ENCODE peak calls at places on chromosomes 12 and 14, in five cellular contexts. D is colonic mucosa, T is left ventricle myocardium inferior, K is endodermal cell, J is pancreas. G is an unnamed sample. For H3K9me3 and H3K4me1, the result is how much of the 10 kb centered on the place peaks cover.

GRCh38 chr12:8504351-8504750 is 9.0 kb upstream of the CLEC4D start:
- DNase-seq in D (no peak), T (no peak), K (no peak), J (no peak), G (no peak)

GRCh38 chr12:100593490-100593889 is 20.0 kb downstream of the GAS2L3 start:
- DNase-seq in D (no peak), T (no peak), K (no peak), J (no peak), G (no peak)

GRCh38 chr12:24088751-24089150 is 139.3 kb upstream of the SOX5 start:
- DNase-seq in D (no peak), T (no peak), K (no peak), J (no peak), G (no peak)

GRCh38 chr12:103986823-103987222 is 21.2 kb downstream of the TDG start:
- DNase-seq in D (no peak), T (no peak), K (no peak), J (no peak), G (no peak)

GRCh38 chr14:21825147-21825743 is 151.6 kb upstream of the OR4E1 start:
- DNase-seq in D (no peak), T (no peak), K (peak), J (no peak), G (peak)

GRCh38 chr14:103628221-103628683 is 759 bp upstream of the KLC1 start:
- DNase-seq in D (peak), T (peak), K (peak), J (peak), G (peak)

GRCh38 chr12:42086021-42086420 is 58.7 kb downstream of the GXYLT1 start:
- DNase-seq in D (no peak), T (no peak), K (no peak), J (no peak), G (no peak)

GRCh38 chr12:41683023-41683422 is 461.7 kb downstream of the GXYLT1 start:
- DNase-seq in D (no peak), T (no peak), K (no peak), J (no peak), G (no peak)

GRCh38 chr12:20426191-20426590 is 57.9 kb downstream of the PDE3A start:
- DNase-seq in D (no peak), T (peak), K (no peak), J (no peak), G (no peak)

GRCh38 chr12:94670885-94671284 is 20.5 kb upstream of the TMCC3 start:
- DNase-seq in D (no peak), T (no peak), K (peak), J (no peak), G (no peak)
- H3K9me3 ChIP-seq in D (under half), T (under half), K (under half), J (under half), G (under half)

GRCh38 chr12:29547151-29547561 is 49.7 kb upstream of the OVCH1 start:
- DNase-seq in D (no peak), T (no peak), K (no peak), J (no peak), G (no peak)

GRCh38 chr12:29545102-29545467 is 47.6 kb upstream of the OVCH1 start:
- DNase-seq in D (no peak), T (no peak), K (no peak), J (no peak), G (no peak)

GRCh38 chr12:29544428-29545101 is 47.1 kb upstream of the OVCH1 start:
- DNase-seq in D (no peak), T (no peak), K (no peak), J (no peak), G (no peak)

GRCh38 chr12:29546000-29546399 is 48.5 kb upstream of the OVCH1 start:
- DNase-seq in D (no peak), T (no peak), K (peak), J (no peak), G (no peak)

DNA sequence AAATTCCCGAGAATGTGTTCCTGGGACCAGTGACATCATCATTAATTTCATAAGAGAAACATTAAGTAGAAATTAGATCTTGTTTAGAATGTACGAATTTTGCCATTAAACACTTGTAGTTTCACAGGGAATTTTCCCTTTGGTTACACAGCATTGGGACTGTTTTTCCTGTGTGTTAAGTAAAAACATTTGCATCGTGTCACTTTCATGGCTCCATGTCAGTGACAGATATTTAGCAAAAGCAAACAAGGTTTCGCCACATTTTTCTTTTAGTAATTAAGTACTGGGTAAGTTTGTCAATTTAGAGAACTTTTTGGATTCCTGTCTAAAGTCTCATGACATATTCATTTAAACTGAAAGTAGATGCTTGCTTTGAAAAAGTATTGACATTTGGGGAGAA is 45.5 kb upstream of the OVCH1 start:
- DNase-seq in D (no peak), T (no peak), K (no peak), J (no peak), G (no peak)
- H3K4me3 ChIP-seq in D (no peak), T (peak), K (no peak), J (no peak), G (no peak)

DNA sequence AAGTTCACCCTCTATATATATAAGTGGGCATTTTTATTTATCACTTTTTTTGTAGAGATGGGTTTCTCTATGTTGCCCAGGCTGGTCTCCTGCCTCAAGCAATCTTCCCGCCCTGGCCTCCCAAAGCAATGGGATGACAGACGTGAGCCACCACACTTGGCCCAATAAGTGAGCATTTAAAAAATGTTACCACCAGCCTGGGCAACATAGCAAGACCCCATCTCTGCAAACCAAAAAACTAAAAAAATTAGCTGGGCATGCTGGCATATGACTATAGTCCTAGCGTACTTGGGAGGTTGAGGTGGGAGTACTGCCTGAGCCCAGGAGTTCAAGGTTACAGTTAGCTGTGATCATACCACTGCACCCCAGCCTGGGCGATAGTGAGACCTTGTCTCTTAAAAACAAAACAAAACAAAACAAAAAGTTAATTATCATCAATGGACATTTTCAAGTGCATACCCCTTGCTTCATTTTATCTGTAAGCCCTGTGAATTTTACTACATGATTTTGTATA is 23.7 kb downstream of the UBE2N start:
- DNase-seq in D (no peak), T (no peak), K (no peak), J (no peak), G (no peak)
- H3K4me1 ChIP-seq in D (under half), T (half or more), K (under half), J (under half), G (half or more)

GRCh38 chr14:25574949-25575348 is 525.0 kb upstream of the STXBP6 start:
- DNase-seq in D (no peak), T (no peak), K (no peak), J (no peak), G (no peak)
- H3K9me3 ChIP-seq in D (under half), T (under half), K (under half), J (under half), G (under half)

G was measured in CD8-positive, alpha-beta memory T cell.